ENCODE peak calls at places on chromosomes 11 and 22, in six cellular contexts. C is substantia nigra, U is hepatic stellate cell, X is ELR, R is anterior cingulate cortex, A is hypothalamus. K is an unnamed sample.

GRCh38 chr11:119664063-119664572 is 64.9 kb downstream of the NECTIN1 start:
- DNase-seq in R (no peak), A (no peak), U (no peak), X (no peak), C (no peak), K (no peak)

GRCh38 chr11:113697075-113697474 is 9.0 kb downstream of the TMPRSS5 start:
- DNase-seq in X (no peak), C (no peak), U (no peak), A (no peak), R (no peak), K (no peak)

GRCh38 chr22:46652930-46653331 is 32.7 kb downstream of the GRAMD4 start:
- DNase-seq in C (no peak), X (no peak), U (peak), R (no peak), A (no peak), K (no peak)

GRCh38 chr11:48003926-48004325 is 23.6 kb downstream of the PTPRJ start:
- DNase-seq in A (no peak), C (no peak), U (no peak), R (no peak), X (no peak), K (no peak)

GRCh38 chr22:31253949-31254348 is 38.3 kb downstream of the PIK3IP1 start:
- DNase-seq in A (no peak), U (no peak), X (no peak), R (no peak), C (no peak), K (no peak)

GRCh38 chr11:40149721-40150120 is 1309.7 kb downstream of the LRRC4C start:
- DNase-seq in R (no peak), C (no peak), X (no peak), U (no peak), A (no peak), K (no peak)

GRCh38 chr22:18057568-18058209 is 20.1 kb upstream of the PEX26 start:
- DNase-seq in R (peak), A (no peak), U (peak), C (no peak), X (peak), K (peak)

GRCh38 chr11:61967924-61968757 is 707 bp upstream of the FTH1 start:
- DNase-seq in U (peak), C (no peak), X (peak), R (peak), A (peak), K (peak)

GRCh38 chr11:75583710-75584658 is 21.9 kb downstream of the SERPINH1 start:
- DNase-seq in X (peak), U (peak), R (peak), A (peak), C (peak), K (peak)

GRCh38 chr11:120022617-120023016 is 115.3 kb downstream of the TRIM29 start:
- DNase-seq in X (no peak), R (no peak), U (no peak), C (no peak), A (no peak), K (no peak)

GRCh38 chr11:126495806-126496205 is 140.3 kb downstream of the ST3GAL4 start:
- DNase-seq in A (no peak), R (no peak), C (no peak), U (no peak), X (no peak), K (no peak)

GRCh38 chr11:115672999-115673411 is 168.8 kb upstream of the CADM1 start:
- DNase-seq in R (no peak), A (no peak), U (no peak), X (no peak), C (no peak), K (peak)

GRCh38 chr11:58742981-58743880 is 11.5 kb upstream of the GLYAT start:
- DNase-seq in R (no peak), A (no peak), X (peak), C (no peak), U (no peak), K (no peak)

GRCh38 chr11:79173615-79174014 is 267.2 kb downstream of the TENM4 start:
- DNase-seq in U (peak), A (peak), X (no peak), C (no peak), R (peak), K (no peak)

GRCh38 chr11:12611352-12611751 is 62.9 kb upstream of the TEAD1 start:
- DNase-seq in C (no peak), X (no peak), R (no peak), A (no peak), U (no peak), K (no peak)